ENCODE peak calls at places on chromosomes 6 and 20, in four cellular contexts. J is lower leg skin, Y is choroid plexus epithelial cell, U is upper lobe of right lung. O is an unnamed sample.
A peak's percentile ranks its signal among the peaks of the same experiment; 100 is the strongest.

GRCh38 chr20:14997791-14998190 is 660.4 kb upstream of the FLRT3 start:
- DNase-seq in Y (peak; percentile 71), U (no peak), J (no peak), O (peak; percentile 7)

GRCh38 chr6:4401408-4402367 is 266.3 kb upstream of the ECI2 start:
- DNase-seq in J (no peak), Y (peak; percentile 65), U (no peak), O (no peak)

GRCh38 chr20:62732766-62733165 is 24.1 kb downstream of the NTSR1 start:
- DNase-seq in J (peak; percentile 57), Y (no peak), U (peak; percentile 47), O (no peak)

GRCh38 chr6:53244958-53245357 is 96.3 kb upstream of the GCM1 start:
- DNase-seq in U (no peak), Y (no peak), J (no peak), O (no peak)

GRCh38 chr20:62695448-62696414 is 12.9 kb upstream of the NTSR1 start:
- DNase-seq in J (no peak), U (no peak), Y (no peak), O (no peak)

GRCh38 chr20:49579874-49580817 is 12.2 kb upstream of the PTGIS start:
- DNase-seq in U (no peak), J (no peak), Y (peak; percentile 88), O (peak; percentile 84)

GRCh38 chr6:38453302-38453701 is 186.4 kb downstream of the BTBD9 start:
- DNase-seq in Y (no peak), U (no peak), J (no peak), O (no peak)

GRCh38 chr6:112595201-112595600 is 248.1 kb downstream of the RFPL4B start:
- DNase-seq in Y (peak; percentile 17), J (no peak), U (no peak), O (no peak)

GRCh38 chr6:92160226-92160625 is 1259.1 kb downstream of the EPHA7 start:
- DNase-seq in J (no peak), U (no peak), Y (no peak), O (no peak)

GRCh38 chr20:48656661-48657211 is 171.1 kb downstream of the PREX1 start:
- DNase-seq in Y (no peak), U (no peak), J (no peak), O (no peak)

GRCh38 chr20:11204926-11205768 is 531.3 kb upstream of the JAG1 start:
- DNase-seq in J (no peak), Y (peak; percentile 88), U (no peak), O (peak; percentile 70)

GRCh38 chr6:41634657-41635056 is 3.6 kb upstream of the MDFI start:
- DNase-seq in J (no peak), U (peak; percentile 2), Y (peak; percentile 74), O (peak; percentile 24)

GRCh38 chr6:125979101-125979500 is 7.2 kb upstream of the TRMT11 start:
- DNase-seq in U (no peak), Y (no peak), J (no peak), O (no peak)

GRCh38 chr20:16393836-16394235 is 179.4 kb downstream of the KIF16B start:
- DNase-seq in U (no peak), Y (no peak), J (no peak), O (no peak)

GRCh38 chr20:16392346-16392745 is 180.9 kb downstream of the KIF16B start:
- DNase-seq in Y (no peak), J (no peak), U (no peak), O (no peak)

GRCh38 chr20:16393297-16393696 is 180.0 kb downstream of the KIF16B start:
- DNase-seq in Y (no peak), U (no peak), J (no peak), O (no peak)

GRCh38 chr20:16388731-16389130 is 184.5 kb downstream of the KIF16B start:
- DNase-seq in Y (no peak), J (no peak), U (no peak), O (no peak)

GRCh38 chr20:16391003-16391402 is 182.2 kb downstream of the KIF16B start:
- DNase-seq in U (no peak), Y (no peak), J (no peak), O (no peak)
- TF ChIP-seq CTCF in U (no peak), Y (no peak), J (no peak), O (no peak)

GRCh38 chr6:46220351-46221220 is 49.8 kb upstream of the ENPP5 start:
- DNase-seq in Y (no peak), J (no peak), U (no peak), O (no peak)
- TF ChIP-seq CTCF in Y (no peak), J (no peak), U (no peak), O (no peak)

GRCh38 chr20:64133951-64134407 is 26.6 kb upstream of the NPBWR2 start:
- DNase-seq in Y (peak; percentile 13), J (peak; percentile 69), U (peak; percentile 40), O (no peak)
- TF ChIP-seq CTCF in Y (peak; percentile 55), J (no peak), U (no peak), O (peak; percentile 19)

DNA sequence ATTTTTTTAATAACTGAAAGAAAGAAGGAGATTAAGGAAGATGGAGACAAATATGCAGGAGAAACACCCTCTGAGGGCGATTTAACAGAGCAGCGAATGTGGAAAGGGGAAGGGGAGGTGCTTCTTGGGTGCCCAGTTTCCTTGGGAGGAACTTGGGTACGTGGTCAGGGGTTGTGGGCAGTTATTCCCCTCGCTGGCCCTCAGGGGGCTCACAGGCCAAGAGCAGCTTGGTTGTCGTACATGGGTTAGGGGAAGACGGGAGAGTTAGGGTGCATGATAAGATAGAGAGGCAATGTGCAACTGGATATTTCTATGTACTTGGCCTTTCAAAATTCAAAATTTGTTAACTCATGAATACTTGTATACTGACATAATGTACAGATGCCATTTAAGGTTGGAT is 7.0 kb upstream of the TUBB2A start:
- DNase-seq in Y (no peak), J (no peak), U (no peak), O (no peak)
- TF ChIP-seq CTCF in Y (no peak), J (no peak), U (no peak), O (no peak)

GRCh38 chr20:32439132-32439829 is 81.2 kb downstream of the ASXL1 start:
- DNase-seq in Y (peak; percentile 47), U (no peak), J (peak; percentile 72), O (no peak)

GRCh38 chr20:32436142-32436861 is 78.2 kb downstream of the ASXL1 start:
- DNase-seq in J (peak; percentile 56), U (no peak), Y (no peak), O (no peak)

GRCh38 chr20:32436968-32437367 is 78.8 kb downstream of the ASXL1 start:
- DNase-seq in U (no peak), J (peak; percentile 56), Y (no peak), O (no peak)

GRCh38 chr20:32438331-32438858 is 80.3 kb downstream of the ASXL1 start:
- DNase-seq in J (peak; percentile 66), U (no peak), Y (no peak), O (no peak)

GRCh38 chr20:32437391-32438074 is 79.4 kb downstream of the ASXL1 start:
- DNase-seq in Y (no peak), U (no peak), J (peak; percentile 52), O (no peak)
- TF ChIP-seq CTCF in Y (peak; percentile 47), U (peak; percentile 11), J (no peak), O (peak; percentile 36)